ENCODE peak calls at places on chromosomes 3 and 15, in ten cellular contexts. P is endodermal cell; N is fibroblast of lung; G is A549; H is astrocyte; B is left ventricle myocardium inferior; K is GM12878; Z is breast epithelium; I is upper lobe of right lung; E is CD8-positive, alpha-beta T cell. L is an unnamed sample.

GRCh38 chr3:142947799-142948575 is 15.5 kb downstream of the PAQR9 start:
- DNase-seq in I (no peak), H (peak), Z (no peak), K (no peak), G (no peak), B (no peak), N (no peak), E (no peak), P (no peak), L (no peak)

GRCh38 chr3:55413236-55413635 is 73.9 kb downstream of the WNT5A start:
- DNase-seq in K (no peak), G (no peak), H (no peak), B (no peak), Z (no peak), N (no peak), I (no peak), P (no peak), E (no peak), L (no peak)

GRCh38 chr3:109127533-109127932 is 9.0 kb upstream of the C3orf85 start:
- DNase-seq in B (no peak), K (no peak), P (no peak), N (no peak), E (no peak), H (no peak), G (no peak), I (no peak), Z (no peak), L (no peak)

GRCh38 chr3:184602406-184603155 is 41.0 kb downstream of the EPHB3 start:
- DNase-seq in G (no peak), Z (no peak), K (no peak), H (no peak), B (no peak), E (no peak), I (no peak), P (peak), N (no peak), L (no peak)

GRCh38 chr15:63198315-63198714 is 8.9 kb downstream of the RAB8B start:
- DNase-seq in N (peak), K (no peak), G (no peak), B (no peak), I (no peak), H (no peak), Z (no peak), P (no peak), E (no peak), L (no peak)

GRCh38 chr3:56053727-56054126 is 414.5 kb downstream of the ERC2 start:
- DNase-seq in N (no peak), H (no peak), K (no peak), E (no peak), B (no peak), I (no peak), Z (no peak), G (no peak), P (no peak), L (no peak)

GRCh38 chr3:23071758-23072157 is 131.4 kb upstream of the UBE2E2 start:
- DNase-seq in K (no peak), E (no peak), P (no peak), G (no peak), I (no peak), Z (no peak), B (no peak), H (no peak), N (no peak), L (no peak)

GRCh38 chr3:178507507-178508442 is 28.5 kb upstream of the KCNMB2 start:
- DNase-seq in Z (no peak), H (no peak), G (no peak), E (no peak), P (no peak), K (no peak), I (no peak), B (peak), N (no peak), L (no peak)

GRCh38 chr15:65368646-65369045 is 9.2 kb downstream of the IGDCC3 start:
- DNase-seq in K (no peak), P (no peak), Z (no peak), G (no peak), I (no peak), E (no peak), H (no peak), N (no peak), B (no peak), L (no peak)

GRCh38 chr3:132522353-132522752 is 74.7 kb upstream of the ACKR4 start:
- DNase-seq in I (no peak), N (no peak), Z (no peak), K (peak), P (no peak), G (no peak), E (no peak), H (no peak), B (no peak), L (no peak)

GRCh38 chr3:87198774-87199173 is 28.3 kb upstream of the CHMP2B start:
- DNase-seq in I (no peak), N (no peak), P (no peak), H (no peak), K (no peak), G (no peak), B (no peak), E (no peak), Z (no peak), L (no peak)

GRCh38 chr3:62032738-62033137 is 340.6 kb downstream of the FEZF2 start:
- DNase-seq in K (no peak), P (no peak), E (no peak), G (no peak), I (no peak), N (no peak), Z (no peak), H (no peak), B (no peak), L (no peak)

GRCh38 chr3:187000711-187001151 is 70.4 kb downstream of the ST6GAL1 start:
- DNase-seq in N (no peak), Z (no peak), K (peak), P (no peak), G (no peak), H (no peak), B (no peak), I (no peak), E (no peak), L (no peak)

GRCh38 chr15:69595009-69595825 is 142.6 kb downstream of the RPLP1 start:
- DNase-seq in E (no peak), I (peak), N (no peak), B (peak), H (peak), Z (no peak), P (no peak), G (peak), K (no peak), L (peak)

GRCh38 chr15:90086868-90087268 is 15.4 kb downstream of the IDH2 start:
- DNase-seq in G (peak), N (peak), H (no peak), B (no peak), E (no peak), P (peak), I (peak), Z (no peak), K (no peak), L (no peak)

GRCh38 chr15:78620839-78621421 is at the start of gene CHRNA3:
- DNase-seq in E (no peak), P (peak), G (no peak), Z (no peak), B (no peak), I (peak), K (no peak), H (no peak), N (no peak), L (no peak)

GRCh38 chr3:191382661-191383060 is 52.3 kb upstream of the UTS2B start:
- DNase-seq in E (no peak), Z (no peak), G (no peak), H (no peak), I (no peak), K (no peak), P (no peak), B (no peak), N (no peak), L (no peak)
- H3K4me3 ChIP-seq in E (no peak), Z (no peak), G (no peak), H (no peak), I (no peak), K (no peak), P (no peak), B (no peak), N (no peak), L (no peak)

GRCh38 chr15:40508216-40508615 is 37.4 kb downstream of the CHST14 start:
- DNase-seq in E (no peak), I (no peak), G (no peak), P (no peak), B (no peak), H (no peak), N (no peak), K (no peak), Z (no peak), L (no peak)

GRCh38 chr15:40511472-40512133 is 40.8 kb downstream of the CHST14 start:
- DNase-seq in N (peak), I (peak), K (no peak), G (peak), B (peak), H (no peak), P (peak), Z (peak), E (no peak), L (no peak)

GRCh38 chr15:40511093-40511471 is 40.3 kb downstream of the CHST14 start:
- DNase-seq in H (no peak), E (no peak), B (no peak), I (no peak), Z (no peak), N (no peak), G (no peak), P (no peak), K (no peak), L (no peak)

GRCh38 chr15:40510201-40510600 is 39.4 kb downstream of the CHST14 start:
- DNase-seq in N (no peak), G (no peak), P (peak), K (no peak), Z (no peak), I (no peak), E (no peak), B (no peak), H (no peak), L (no peak)

DNA sequence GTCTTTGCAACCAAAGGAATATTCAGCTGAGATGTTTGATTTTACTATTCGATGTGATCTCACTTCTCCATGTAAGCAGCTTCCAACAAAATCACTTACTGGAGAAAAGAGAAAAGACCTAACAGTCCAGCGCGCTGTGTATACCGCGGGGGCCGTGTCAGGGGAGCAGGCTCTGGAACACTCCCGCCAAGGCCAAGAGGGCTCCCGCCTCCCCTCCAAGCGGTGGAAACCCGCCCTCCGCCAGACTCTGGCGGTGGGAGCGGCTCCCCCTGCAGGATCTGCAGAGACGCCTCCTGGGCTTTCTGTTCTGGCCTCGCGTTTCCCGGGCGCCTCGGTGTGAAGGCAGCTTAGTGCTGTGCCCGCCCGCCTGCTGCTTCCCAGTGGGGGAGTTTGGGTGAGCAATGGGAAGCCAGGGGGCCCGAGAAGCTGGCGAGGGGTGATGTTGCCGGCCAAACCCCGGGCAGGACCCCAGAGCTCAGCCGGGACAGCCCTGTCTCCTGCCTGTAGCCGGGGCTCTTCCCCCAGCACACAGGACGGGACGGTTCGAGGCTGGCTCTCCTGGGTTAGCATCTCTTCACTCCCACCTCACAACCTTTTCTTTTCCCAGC is 36.3 kb downstream of the CHST14 start:
- DNase-seq in P (peak), E (peak), G (peak), N (peak), K (no peak), I (peak), B (peak), H (peak), Z (peak), L (no peak)
- TF ChIP-seq CTCF in P (peak), E (peak), G (peak), N (peak), K (peak), I (peak), B (peak), H (peak), Z (peak), L (peak)

GRCh38 chr3:100104442-100104798 is 9.9 kb downstream of the FILIP1L start:
- DNase-seq in N (no peak), H (no peak), K (no peak), B (no peak), E (no peak), I (no peak), G (no peak), Z (no peak), P (no peak), L (no peak)
- H3K27ac ChIP-seq in N (no peak), H (no peak), K (peak), B (peak), E (no peak), I (no peak), G (no peak), Z (peak), P (no peak), L (peak)

GRCh38 chr3:45506751-45507391 is 87.7 kb upstream of the LIMD1 start:
- DNase-seq in B (no peak), G (no peak), K (no peak), H (peak), E (no peak), P (no peak), N (no peak), I (no peak), Z (no peak), L (no peak)

GRCh38 chr3:45506084-45506483 is 88.5 kb upstream of the LIMD1 start:
- DNase-seq in Z (no peak), K (no peak), P (no peak), G (no peak), H (no peak), E (no peak), N (no peak), B (no peak), I (no peak), L (no peak)

GRCh38 chr3:45499529-45499928 is 95.0 kb upstream of the LIMD1 start:
- DNase-seq in B (no peak), E (no peak), K (no peak), Z (no peak), H (peak), G (peak), I (no peak), P (no peak), N (peak), L (no peak)

GRCh38 chr3:45507820-45508317 is 86.7 kb upstream of the LIMD1 start:
- DNase-seq in N (peak), B (peak), H (peak), Z (no peak), P (peak), G (peak), E (no peak), K (no peak), I (no peak), L (no peak)

DNA sequence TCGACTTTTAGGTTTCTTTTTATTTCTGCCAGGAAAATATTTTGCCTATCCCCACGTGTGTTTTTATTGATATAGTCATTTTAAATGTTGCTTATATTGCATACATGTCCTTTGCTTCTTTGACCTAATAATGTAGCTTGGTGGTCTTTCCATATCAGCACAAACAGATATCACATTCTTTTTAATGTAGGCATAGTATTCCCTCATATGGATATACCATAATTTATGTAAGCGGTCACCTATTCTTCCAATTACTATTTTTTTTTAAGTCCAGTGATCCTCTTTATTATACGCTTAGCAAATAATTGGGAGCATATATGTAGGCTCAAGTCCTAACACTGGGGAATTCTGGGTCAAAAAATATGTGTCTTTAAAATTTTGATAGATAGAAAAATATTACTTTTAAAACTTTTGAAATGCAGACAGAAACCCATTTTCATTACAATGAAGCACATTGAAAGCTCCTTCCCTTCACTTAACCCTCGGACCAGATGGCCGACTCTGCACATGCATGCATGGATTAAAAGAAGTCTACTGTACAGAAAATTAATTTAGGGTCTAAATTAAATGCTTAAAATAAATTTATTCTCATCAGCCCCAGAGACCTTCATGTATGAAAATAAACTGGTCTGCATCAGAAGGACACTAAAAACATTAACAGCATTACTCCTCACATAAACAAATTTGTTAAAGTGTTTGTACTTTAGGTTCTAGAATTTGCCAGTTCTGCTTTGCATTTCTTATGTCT is 90.5 kb upstream of the LIMD1 start:
- DNase-seq in K (no peak), G (no peak), E (no peak), P (no peak), Z (no peak), H (no peak), N (no peak), I (no peak), B (no peak), L (no peak)
- H3K4me3 ChIP-seq in K (no peak), G (no peak), E (no peak), P (no peak), Z (no peak), H (no peak), N (no peak), I (no peak), B (no peak), L (no peak)

DNA sequence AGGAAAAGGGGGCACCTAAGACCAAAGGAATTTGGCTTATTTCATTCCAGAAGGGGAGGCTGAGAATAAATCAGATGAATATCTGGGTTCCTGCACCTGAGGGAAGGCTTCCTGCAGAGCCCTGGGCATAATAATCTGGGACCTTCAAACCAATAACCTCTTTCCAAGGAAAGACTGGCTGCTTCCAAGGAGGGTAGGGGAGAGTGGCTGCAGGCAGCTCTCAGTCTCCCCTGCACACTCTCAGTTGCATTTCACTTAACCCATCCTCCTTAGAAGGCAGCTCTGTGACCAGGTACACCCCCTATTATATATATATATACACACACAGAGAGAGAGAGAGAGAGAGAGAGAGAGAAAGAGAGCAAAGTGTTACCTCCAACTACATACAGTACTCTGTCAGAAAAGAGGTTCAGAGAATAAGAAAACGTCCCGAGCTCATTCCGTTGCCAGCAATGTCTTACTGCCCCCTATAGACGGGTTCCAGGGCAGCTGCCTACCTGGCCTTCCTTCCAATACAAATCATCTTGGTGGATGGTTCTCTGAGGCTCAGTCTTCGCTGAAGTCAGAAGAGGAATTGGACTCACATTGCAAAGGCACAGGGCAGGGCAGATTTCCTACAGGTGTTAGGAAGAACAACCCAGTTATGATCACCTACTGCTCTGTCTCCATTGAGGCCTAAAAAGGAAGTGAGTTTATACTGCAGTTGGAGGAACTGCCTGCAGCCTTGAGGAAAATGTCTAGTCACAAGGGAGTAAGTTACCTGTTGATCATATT is 26.1 kb downstream of the CAPN3 start:
- DNase-seq in H (peak), Z (no peak), N (peak), B (no peak), G (peak), E (no peak), P (peak), I (peak), K (no peak), L (no peak)
- TF ChIP-seq CTCF in H (peak), Z (no peak), N (peak), B (peak), G (peak), E (no peak), P (peak), I (peak), K (peak), L (no peak)

GRCh38 chr15:40906101-40906946 is 12.1 kb downstream of the VPS18 start:
- DNase-seq in N (peak), B (peak), G (peak), H (peak), Z (peak), K (no peak), E (peak), P (peak), I (peak), L (peak)
- H3K27ac ChIP-seq in N (peak), B (peak), G (peak), H (peak), Z (peak), K (peak), E (peak), P (peak), I (peak), L (peak)

DNA sequence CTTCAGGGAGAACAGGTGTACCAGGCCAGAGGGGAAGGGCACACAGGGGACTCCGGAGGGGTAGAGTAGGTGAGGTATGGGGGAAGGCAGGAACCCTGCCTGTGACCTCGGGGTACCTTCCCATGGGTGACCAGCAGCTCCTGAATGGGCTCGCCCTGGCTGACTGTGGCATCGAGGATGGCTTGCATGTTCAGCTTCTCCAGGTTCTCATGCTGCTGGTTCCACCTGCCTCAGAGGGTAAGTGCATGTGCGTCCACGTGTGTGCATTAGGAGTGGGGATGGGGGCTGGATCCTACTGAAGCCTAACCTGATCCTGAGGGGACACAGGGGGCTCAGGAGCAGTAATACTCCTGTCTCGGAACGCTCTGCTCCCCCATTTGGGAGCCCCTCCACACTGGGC is 524 bp downstream of the ZMYND10 start:
- DNase-seq in G (no peak), I (no peak), B (no peak), P (no peak), Z (no peak), H (no peak), E (no peak), K (no peak), N (no peak), L (no peak)
- H3K4me3 ChIP-seq in G (peak), I (peak), B (peak), P (peak), Z (no peak), H (peak), E (peak), K (peak), N (peak), L (peak)

L was measured in thoracic aorta.